ENCODE peak calls at places on chromosomes 6 and 20, in seven cellular contexts. T is ovary, E is ascending aorta, A is IMR-90, J is upper lobe of right lung, Y is lower lobe of right lung, L is OCI-LY7. G is an unnamed sample.

GRCh38 chr6:116444092-116444491 is 17.1 kb upstream of the CALHM6 start:
- DNase-seq in Y (no peak), T (no peak), J (no peak), A (peak; percentile 51), L (peak; percentile 44), E (no peak), G (no peak)

GRCh38 chr6:394641-395289 is 3.2 kb downstream of the IRF4 start:
- DNase-seq in L (no peak), E (no peak), T (no peak), J (no peak), Y (no peak), A (no peak), G (no peak)

GRCh38 chr6:35360349-35361138 is 18.2 kb downstream of the PPARD start:
- DNase-seq in J (peak; percentile 66), E (no peak), L (no peak), Y (peak; percentile 62), A (peak; percentile 36), T (no peak), G (peak; percentile 19)

GRCh38 chr6:35258858-35259193 is 709 bp upstream of the ZNF76 start:
- DNase-seq in A (peak; percentile 59), L (no peak), Y (peak; percentile 53), E (peak; percentile 82), T (no peak), J (no peak), G (peak; percentile 61)

GRCh38 chr20:671252-672030 is 4.2 kb downstream of the SCRT2 start:
- DNase-seq in L (no peak), T (no peak), E (no peak), J (no peak), Y (no peak), A (no peak), G (no peak)

GRCh38 chr20:17972121-17972520 is 3.3 kb downstream of the MGME1 start:
- DNase-seq in J (no peak), Y (no peak), E (no peak), T (no peak), A (peak; percentile 42), L (no peak), G (no peak)

GRCh38 chr6:78810146-78810545 is 57.2 kb upstream of the IRAK1BP1 start:
- DNase-seq in E (no peak), J (no peak), Y (no peak), L (no peak), T (no peak), A (peak; percentile 50), G (peak; percentile 20)

GRCh38 chr6:42021847-42022754 is 28.2 kb upstream of the TAF8 start:
- DNase-seq in E (no peak), A (no peak), J (no peak), Y (no peak), L (peak; percentile 98), T (no peak), G (no peak)

GRCh38 chr20:8291873-8292272 is 159.8 kb downstream of the PLCB1 start:
- DNase-seq in T (no peak), E (no peak), J (no peak), L (no peak), A (peak; percentile 77), Y (no peak), G (no peak)

GRCh38 chr20:48620112-48620485 is 207.7 kb downstream of the PREX1 start:
- DNase-seq in J (no peak), L (no peak), T (no peak), Y (no peak), A (no peak), E (no peak), G (no peak)

GRCh38 chr6:128617285-128617684 is 96.9 kb upstream of the PTPRK start:
- DNase-seq in T (no peak), Y (no peak), E (no peak), A (no peak), J (no peak), L (no peak), G (no peak)

GRCh38 chr20:23528867-23529431 is 38.0 kb downstream of the CST8 start:
- DNase-seq in E (no peak), A (no peak), T (no peak), J (no peak), Y (no peak), L (no peak), G (no peak)

GRCh38 chr6:31568537-31568961 is 3.5 kb upstream of the LTA start:
- DNase-seq in J (no peak), E (no peak), A (no peak), T (no peak), L (peak; percentile 76), Y (no peak), G (no peak)

GRCh38 chr6:163948250-163948649 is 533.7 kb downstream of the QKI start:
- DNase-seq in A (no peak), L (no peak), J (no peak), E (no peak), Y (no peak), T (no peak), G (no peak)

GRCh38 chr6:41439524-41440418 is 104.4 kb downstream of the NCR2 start:
- DNase-seq in T (no peak), J (no peak), A (no peak), L (peak; percentile 67), E (no peak), Y (peak; percentile 6), G (no peak)

GRCh38 chr6:27940766-27941165 is 16.3 kb upstream of the OR2B6 start:
- DNase-seq in A (peak; percentile 1), Y (no peak), J (no peak), L (no peak), E (no peak), T (no peak), G (no peak)

GRCh38 chr6:72418495-72418894 is 203.4 kb upstream of the KCNQ5 start:
- DNase-seq in A (peak; percentile 89), T (no peak), J (no peak), E (no peak), L (no peak), Y (no peak), G (no peak)

GRCh38 chr20:59002388-59002787 is 4.7 kb downstream of the CTSZ start:
- DNase-seq in E (no peak), A (no peak), T (no peak), J (no peak), Y (no peak), L (no peak), G (no peak)

GRCh38 chr6:159098636-159099106 is 53.9 kb upstream of the TAGAP start:
- DNase-seq in J (no peak), Y (no peak), L (peak; percentile 64), E (no peak), T (no peak), A (no peak), G (no peak)

GRCh38 chr6:159095561-159096095 is 50.8 kb upstream of the TAGAP start:
- DNase-seq in J (no peak), A (no peak), E (no peak), Y (no peak), T (no peak), L (peak; percentile 49), G (peak; percentile 42)

GRCh38 chr6:159094444-159095252 is 49.9 kb upstream of the TAGAP start:
- DNase-seq in L (peak; percentile 96), Y (no peak), A (no peak), J (no peak), E (no peak), T (no peak), G (no peak)

GRCh38 chr6:159099311-159099710 is 54.5 kb upstream of the TAGAP start:
- DNase-seq in A (no peak), Y (no peak), J (no peak), E (no peak), T (no peak), L (no peak), G (no peak)

GRCh38 chr6:159097256-159097655 is 52.5 kb upstream of the TAGAP start:
- DNase-seq in T (no peak), L (no peak), Y (no peak), E (no peak), J (no peak), A (no peak), G (no peak)
- TF ChIP-seq CTCF in T (no peak), L (no peak), Y (no peak), E (no peak), J (no peak), A (no peak), G (no peak)

GRCh38 chr20:10219452-10219791 is 792 bp downstream of the SNAP25 start:
- DNase-seq in J (peak; percentile 84), E (peak; percentile 84), T (peak; percentile 90), Y (peak; percentile 76), A (peak; percentile 53), L (peak; percentile 35), G (peak; percentile 94)
- H3K4me3 ChIP-seq in J (peak overlapping the region; percentile 44), E (peak overlapping the region; percentile 39), T (peak overlapping the region; percentile 44), Y (peak overlapping the region; percentile 44), A (peak overlapping the region; percentile 77), L (no peak overlapping the region), G (peak overlapping the region; percentile 98)

GRCh38 chr6:158567871-158568401 is 8.0 kb downstream of the TMEM181 start:
- DNase-seq in Y (no peak), J (no peak), L (no peak), E (peak; percentile 35), T (no peak), A (no peak), G (no peak)
- H3K4me1 ChIP-seq in Y (peaks cover 33% of the 10 kb centered on the region), J (peaks cover 22% of the 10 kb centered on the region), L (no peaks in the 10 kb centered on the region), E (no peaks in the 10 kb centered on the region), T (no peaks in the 10 kb centered on the region), A (peaks cover 2% of the 10 kb centered on the region), G (no peaks in the 10 kb centered on the region)

GRCh38 chr6:151661928-151662327 is 145.6 kb upstream of the ESR1 start:
- DNase-seq in A (no peak), J (no peak), L (peak; percentile 8), Y (no peak), T (no peak), E (no peak), G (peak; percentile 24)
- TF ChIP-seq CTCF in A (peak; percentile 13), J (no peak), L (peak; percentile 63), Y (no peak), T (no peak), E (no peak), G (peak; percentile 42)

DNA sequence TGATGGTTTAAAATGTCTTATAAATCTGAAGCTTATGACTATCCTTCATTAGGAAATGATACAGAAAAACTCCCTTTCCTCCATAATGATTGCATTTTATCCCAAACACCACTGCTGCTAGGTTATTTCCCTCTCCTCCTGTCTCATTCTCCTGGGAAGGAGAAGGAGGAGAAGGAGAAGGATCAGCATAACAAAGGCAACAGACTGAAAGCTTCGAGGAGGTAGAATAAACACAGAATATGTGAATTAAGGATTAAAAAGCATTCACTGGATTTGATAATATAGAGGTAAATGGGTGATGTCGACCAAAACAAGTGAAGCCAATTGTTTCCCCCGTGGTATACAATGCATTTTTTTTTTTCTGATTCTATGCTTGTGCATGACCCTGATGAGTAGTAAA is 82.0 kb downstream of the WASF1 start:
- DNase-seq in A (no peak), J (no peak), T (no peak), E (no peak), Y (no peak), L (no peak), G (no peak)
- H3K4me3 ChIP-seq in A (no peak overlapping the region), J (no peak overlapping the region), T (no peak overlapping the region), E (no peak overlapping the region), Y (no peak overlapping the region), L (no peak overlapping the region), G (no peak overlapping the region)